ENCODE peak calls at places on chromosomes 3 and 15, in six cellular contexts. One of them, this sample, is unnamed.

GRCh38 chr3:128051459-128051836 is 789 bp upstream of the SEC61A1 start:
- DNase-seq in AG10803: no peak
- DNase-seq in choroid plexus epithelial cell: peak
- DNase-seq in psoas muscle: no peak
- DNase-seq in heart left ventricle: no peak
- DNase-seq in transverse colon: no peak
- DNase-seq in this sample: peak

GRCh38 chr3:112604536-112604935 is 36.4 kb downstream of the CCDC80 start:
- DNase-seq in choroid plexus epithelial cell: peak
- DNase-seq in AG10803: peak
- DNase-seq in transverse colon: no peak
- DNase-seq in heart left ventricle: no peak
- DNase-seq in psoas muscle: no peak
- DNase-seq in this sample: peak

GRCh38 chr3:123032057-123032456 is 4.5 kb upstream of the SEMA5B start:
- DNase-seq in transverse colon: no peak
- DNase-seq in choroid plexus epithelial cell: no peak
- DNase-seq in heart left ventricle: no peak
- DNase-seq in psoas muscle: no peak
- DNase-seq in AG10803: no peak
- DNase-seq in this sample: no peak

GRCh38 chr3:69999191-70000027 is at the start of gene SAMMSON:
- DNase-seq in psoas muscle: no peak
- DNase-seq in heart left ventricle: no peak
- DNase-seq in AG10803: peak
- DNase-seq in transverse colon: no peak
- DNase-seq in choroid plexus epithelial cell: peak
- DNase-seq in this sample: peak

GRCh38 chr3:193620055-193620454 is 27.0 kb downstream of the OPA1 start:
- DNase-seq in heart left ventricle: no peak
- DNase-seq in transverse colon: no peak
- DNase-seq in choroid plexus epithelial cell: no peak
- DNase-seq in psoas muscle: no peak
- DNase-seq in AG10803: no peak
- DNase-seq in this sample: no peak

GRCh38 chr3:189410522-189410921 is 220.7 kb upstream of the TP63 start:
- DNase-seq in psoas muscle: no peak
- DNase-seq in heart left ventricle: no peak
- DNase-seq in choroid plexus epithelial cell: no peak
- DNase-seq in AG10803: no peak
- DNase-seq in transverse colon: no peak
- DNase-seq in this sample: no peak

GRCh38 chr3:119195911-119196310 is 22.5 kb downstream of the UPK1B start:
- DNase-seq in heart left ventricle: no peak
- DNase-seq in psoas muscle: no peak
- DNase-seq in AG10803: no peak
- DNase-seq in transverse colon: no peak
- DNase-seq in choroid plexus epithelial cell: no peak
- DNase-seq in this sample: no peak

GRCh38 chr15:63407612-63408011 is 26.0 kb upstream of the CA12 start:
- DNase-seq in AG10803: no peak
- DNase-seq in choroid plexus epithelial cell: no peak
- DNase-seq in psoas muscle: no peak
- DNase-seq in heart left ventricle: no peak
- DNase-seq in transverse colon: no peak
- DNase-seq in this sample: no peak

GRCh38 chr3:64353256-64353655 is 128.0 kb upstream of the PRICKLE2 start:
- DNase-seq in transverse colon: no peak
- DNase-seq in AG10803: peak
- DNase-seq in heart left ventricle: no peak
- DNase-seq in psoas muscle: no peak
- DNase-seq in choroid plexus epithelial cell: peak
- DNase-seq in this sample: no peak

GRCh38 chr3:25441234-25441856 is 13.3 kb downstream of the RARB start:
- DNase-seq in choroid plexus epithelial cell: no peak
- DNase-seq in psoas muscle: peak
- DNase-seq in AG10803: no peak
- DNase-seq in heart left ventricle: no peak
- DNase-seq in transverse colon: peak
- DNase-seq in this sample: no peak

GRCh38 chr15:33910741-33911140 is 57.6 kb upstream of the CHRM5 start:
- DNase-seq in psoas muscle: no peak
- DNase-seq in AG10803: peak
- DNase-seq in transverse colon: no peak
- DNase-seq in heart left ventricle: no peak
- DNase-seq in choroid plexus epithelial cell: no peak
- DNase-seq in this sample: peak

GRCh38 chr3:64422192-64422591 is 196.9 kb upstream of the PRICKLE2 start:
- DNase-seq in transverse colon: no peak
- DNase-seq in psoas muscle: no peak
- DNase-seq in choroid plexus epithelial cell: peak
- DNase-seq in AG10803: no peak
- DNase-seq in heart left ventricle: no peak
- DNase-seq in this sample: no peak

GRCh38 chr3:17765819-17766472 is 23.5 kb upstream of the TBC1D5 start:
- DNase-seq in AG10803: no peak
- DNase-seq in psoas muscle: no peak
- DNase-seq in heart left ventricle: no peak
- DNase-seq in choroid plexus epithelial cell: no peak
- DNase-seq in transverse colon: no peak
- DNase-seq in this sample: no peak

GRCh38 chr3:39757312-39757711 is 52.1 kb upstream of the MYRIP start:
- DNase-seq in AG10803: no peak
- DNase-seq in transverse colon: no peak
- DNase-seq in heart left ventricle: no peak
- DNase-seq in choroid plexus epithelial cell: no peak
- DNase-seq in psoas muscle: no peak
- DNase-seq in this sample: no peak

GRCh38 chr3:16290007-16290826 is 25.2 kb downstream of the OXNAD1 start:
- DNase-seq in transverse colon: peak
- DNase-seq in psoas muscle: no peak
- DNase-seq in heart left ventricle: peak
- DNase-seq in choroid plexus epithelial cell: peak
- DNase-seq in AG10803: peak
- DNase-seq in this sample: peak

GRCh38 chr15:57675481-57676181 is 30.9 kb upstream of the POLR2M start:
- DNase-seq in choroid plexus epithelial cell: no peak
- DNase-seq in heart left ventricle: no peak
- DNase-seq in psoas muscle: no peak
- DNase-seq in AG10803: no peak
- DNase-seq in transverse colon: no peak
- DNase-seq in this sample: no peak

GRCh38 chr15:39623550-39623931 is 42.7 kb downstream of the THBS1 start:
- DNase-seq in choroid plexus epithelial cell: no peak
- DNase-seq in transverse colon: no peak
- DNase-seq in AG10803: no peak
- DNase-seq in psoas muscle: no peak
- DNase-seq in heart left ventricle: no peak
- DNase-seq in this sample: no peak

GRCh38 chr3:98821072-98821471 is 57.9 kb downstream of the ST3GAL6 start:
- DNase-seq in AG10803: no peak
- DNase-seq in choroid plexus epithelial cell: no peak
- DNase-seq in heart left ventricle: no peak
- DNase-seq in transverse colon: no peak
- DNase-seq in psoas muscle: no peak
- DNase-seq in this sample: no peak

GRCh38 chr3:98812851-98813374 is 49.8 kb downstream of the ST3GAL6 start:
- DNase-seq in transverse colon: no peak
- DNase-seq in choroid plexus epithelial cell: peak
- DNase-seq in heart left ventricle: no peak
- DNase-seq in AG10803: peak
- DNase-seq in psoas muscle: no peak
- DNase-seq in this sample: no peak

GRCh38 chr3:98814799-98815450 is 51.8 kb downstream of the ST3GAL6 start:
- DNase-seq in transverse colon: no peak
- DNase-seq in psoas muscle: no peak
- DNase-seq in choroid plexus epithelial cell: peak
- DNase-seq in AG10803: peak
- DNase-seq in heart left ventricle: no peak
- DNase-seq in this sample: peak

DNA sequence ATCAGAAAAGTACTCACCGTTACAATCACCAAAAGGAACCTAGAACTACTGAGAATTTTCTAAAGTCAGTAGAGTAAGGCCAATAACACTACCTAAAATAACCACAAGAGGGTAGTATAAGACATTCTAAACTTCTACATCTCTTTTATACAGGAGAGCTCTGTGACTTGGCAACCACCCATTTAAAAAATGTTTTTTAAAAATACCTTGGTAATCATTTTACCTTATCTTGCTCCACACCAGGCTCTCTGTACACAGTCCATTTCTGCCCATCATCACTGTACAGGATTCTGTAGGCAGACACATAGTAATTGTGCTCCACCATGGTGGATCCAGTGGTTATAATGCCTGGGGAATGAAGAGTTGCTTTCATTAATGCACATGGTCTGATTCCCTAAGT is 54.4 kb downstream of the ST3GAL6 start:
- DNase-seq in psoas muscle: no peak
- DNase-seq in transverse colon: no peak
- DNase-seq in AG10803: peak
- DNase-seq in choroid plexus epithelial cell: peak
- DNase-seq in heart left ventricle: no peak
- DNase-seq in this sample: peak
- TF ChIP-seq CTCF in psoas muscle: peak
- TF ChIP-seq CTCF in transverse colon: peak
- TF ChIP-seq CTCF in AG10803: peak
- TF ChIP-seq CTCF in choroid plexus epithelial cell: peak
- TF ChIP-seq CTCF in heart left ventricle: peak
- TF ChIP-seq CTCF in this sample: peak

GRCh38 chr3:4222574-4222973 is 80.6 kb upstream of the SETMAR start:
- DNase-seq in heart left ventricle: no peak
- DNase-seq in AG10803: no peak
- DNase-seq in transverse colon: no peak
- DNase-seq in choroid plexus epithelial cell: no peak
- DNase-seq in psoas muscle: no peak
- DNase-seq in this sample: no peak
- H3K4me3 ChIP-seq in heart left ventricle: no peak
- H3K4me3 ChIP-seq in AG10803: no peak
- H3K4me3 ChIP-seq in transverse colon: no peak
- H3K4me3 ChIP-seq in choroid plexus epithelial cell: no peak
- H3K4me3 ChIP-seq in psoas muscle: no peak
- H3K4me3 ChIP-seq in this sample: no peak

GRCh38 chr15:84633311-84634227 is 20.5 kb downstream of the WDR73 start:
- DNase-seq in AG10803: peak
- DNase-seq in choroid plexus epithelial cell: peak
- DNase-seq in transverse colon: peak
- DNase-seq in psoas muscle: peak
- DNase-seq in heart left ventricle: peak
- DNase-seq in this sample: peak
- TF ChIP-seq CTCF in AG10803: no peak
- TF ChIP-seq CTCF in choroid plexus epithelial cell: no peak
- TF ChIP-seq CTCF in transverse colon: no peak
- TF ChIP-seq CTCF in psoas muscle: no peak
- TF ChIP-seq CTCF in heart left ventricle: no peak
- TF ChIP-seq CTCF in this sample: no peak

GRCh38 chr3:58234516-58234931 is 3.1 kb upstream of the ABHD6 start:
- DNase-seq in transverse colon: no peak
- DNase-seq in AG10803: peak
- DNase-seq in choroid plexus epithelial cell: peak
- DNase-seq in psoas muscle: no peak
- DNase-seq in heart left ventricle: no peak
- DNase-seq in this sample: peak

GRCh38 chr3:58237238-58237939 is at the start of gene ABHD6:
- DNase-seq in psoas muscle: peak
- DNase-seq in transverse colon: peak
- DNase-seq in heart left ventricle: peak
- DNase-seq in AG10803: peak
- DNase-seq in choroid plexus epithelial cell: peak
- DNase-seq in this sample: peak

GRCh38 chr3:58236527-58237237 is 910 bp upstream of the ABHD6 start:
- DNase-seq in AG10803: no peak
- DNase-seq in psoas muscle: no peak
- DNase-seq in transverse colon: peak
- DNase-seq in choroid plexus epithelial cell: no peak
- DNase-seq in heart left ventricle: no peak
- DNase-seq in this sample: no peak

GRCh38 chr3:58237940-58238681 is 519 bp downstream of the ABHD6 start:
- DNase-seq in choroid plexus epithelial cell: no peak
- DNase-seq in heart left ventricle: peak
- DNase-seq in AG10803: peak
- DNase-seq in transverse colon: peak
- DNase-seq in psoas muscle: peak
- DNase-seq in this sample: no peak

GRCh38 chr3:58235970-58236369 is 1.6 kb upstream of the ABHD6 start:
- DNase-seq in AG10803: no peak
- DNase-seq in transverse colon: no peak
- DNase-seq in choroid plexus epithelial cell: no peak
- DNase-seq in heart left ventricle: no peak
- DNase-seq in psoas muscle: no peak
- DNase-seq in this sample: no peak
- H3K4me3 ChIP-seq in AG10803: no peak
- H3K4me3 ChIP-seq in transverse colon: no peak
- H3K4me3 ChIP-seq in choroid plexus epithelial cell: no peak
- H3K4me3 ChIP-seq in heart left ventricle: no peak
- H3K4me3 ChIP-seq in psoas muscle: no peak
- H3K4me3 ChIP-seq in this sample: no peak

DNA sequence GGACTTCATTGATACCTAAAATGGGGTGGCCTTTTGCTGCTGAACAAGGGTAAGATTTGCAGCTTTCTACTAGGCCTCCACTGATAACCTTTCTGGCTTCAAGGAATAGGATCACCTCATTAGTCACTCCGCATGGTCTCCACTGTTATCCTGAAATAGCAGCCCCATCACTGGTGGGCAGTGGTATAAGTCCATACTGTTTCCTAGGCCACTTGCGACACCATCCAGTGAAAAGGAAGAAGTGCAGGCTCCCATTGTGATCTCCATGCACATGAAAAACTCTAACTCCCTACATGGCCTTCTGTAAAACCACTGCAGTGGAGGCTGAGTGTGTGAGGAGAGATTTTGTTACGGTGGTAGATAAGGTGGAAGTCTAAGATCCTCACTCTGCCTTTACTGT is 1455.9 kb downstream of the SI start:
- DNase-seq in psoas muscle: no peak
- DNase-seq in choroid plexus epithelial cell: peak
- DNase-seq in heart left ventricle: no peak
- DNase-seq in transverse colon: no peak
- DNase-seq in AG10803: no peak
- DNase-seq in this sample: no peak
- TF ChIP-seq CTCF in psoas muscle: no peak
- TF ChIP-seq CTCF in choroid plexus epithelial cell: peak
- TF ChIP-seq CTCF in heart left ventricle: no peak
- TF ChIP-seq CTCF in transverse colon: no peak
- TF ChIP-seq CTCF in AG10803: no peak
- TF ChIP-seq CTCF in this sample: no peak

GRCh38 chr3:184565421-184566211 is 4.0 kb downstream of the EPHB3 start:
- DNase-seq in heart left ventricle: no peak
- DNase-seq in transverse colon: peak
- DNase-seq in AG10803: peak
- DNase-seq in choroid plexus epithelial cell: peak
- DNase-seq in psoas muscle: no peak
- DNase-seq in this sample: peak
- H3K4me3 ChIP-seq in heart left ventricle: no peak
- H3K4me3 ChIP-seq in transverse colon: no peak
- H3K4me3 ChIP-seq in AG10803: peak
- H3K4me3 ChIP-seq in choroid plexus epithelial cell: no peak
- H3K4me3 ChIP-seq in psoas muscle: no peak
- H3K4me3 ChIP-seq in this sample: no peak

This sample was measured in astrocyte of the spinal cord.